ENCODE peak calls at places on chromosomes 12 and 14, in four cellular contexts. N, X, R and L are unnamed samples.

GRCh38 chr12:21828111-21828775 is 53.7 kb upstream of the KCNJ8 start:
- DNase-seq in R (no peak), X (no peak), N (no peak), L (no peak)

GRCh38 chr12:70576341-70577282 is 60.6 kb downstream of the PTPRB start:
- DNase-seq in R (peak; percentile 41), N (peak; percentile 73), X (no peak), L (peak; percentile 81)

GRCh38 chr12:110256780-110257431 is 24.1 kb upstream of the ATP2A2 start:
- DNase-seq in X (no peak), N (no peak), R (no peak), L (no peak)

GRCh38 chr14:102969060-102969791 is 46.8 kb downstream of the AMN start:
- DNase-seq in N (no peak), X (no peak), R (no peak), L (no peak)

GRCh38 chr12:22275847-22276246 is 58.7 kb downstream of the ST8SIA1 start:
- DNase-seq in R (peak; percentile 98), N (peak; percentile 98), X (peak; percentile 95), L (peak; percentile 100)

GRCh38 chr14:69318901-69319475 is 59.0 kb downstream of the GALNT16 start:
- DNase-seq in N (no peak), X (no peak), R (no peak), L (no peak)

GRCh38 chr14:28382460-28383220 is 383.9 kb upstream of the FOXG1 start:
- DNase-seq in N (peak; percentile 91), R (peak; percentile 45), X (peak; percentile 14), L (peak; percentile 91)

GRCh38 chr12:119008691-119009221 is 27.4 kb downstream of the SRRM4 start:
- DNase-seq in N (no peak), R (no peak), X (no peak), L (no peak)

GRCh38 chr12:95674088-95674595 is 116.4 kb downstream of the NTN4 start:
- DNase-seq in N (no peak), R (no peak), X (no peak), L (no peak)

GRCh38 chr14:96852823-96853422 is 55.7 kb downstream of the VRK1 start:
- DNase-seq in X (peak; percentile 0), R (peak; percentile 54), N (peak; percentile 20), L (peak; percentile 61)

GRCh38 chr12:82651489-82651888 is 35.2 kb upstream of the TMTC2 start:
- DNase-seq in N (no peak), R (no peak), X (peak; percentile 41), L (peak; percentile 98)

GRCh38 chr12:91817512-91817911 is 328.1 kb downstream of the BTG1 start:
- DNase-seq in R (no peak), N (peak; percentile 54), X (peak; percentile 2), L (peak; percentile 29)

GRCh38 chr14:92917041-92917940 is 5.7 kb upstream of the CHGA start:
- DNase-seq in N (no peak), R (no peak), X (no peak), L (no peak)

GRCh38 chr12:122871851-122872785 is 23.8 kb downstream of the VPS37B start:
- DNase-seq in X (peak; percentile 75), R (peak; percentile 69), N (peak; percentile 79), L (peak; percentile 92)

DNA sequence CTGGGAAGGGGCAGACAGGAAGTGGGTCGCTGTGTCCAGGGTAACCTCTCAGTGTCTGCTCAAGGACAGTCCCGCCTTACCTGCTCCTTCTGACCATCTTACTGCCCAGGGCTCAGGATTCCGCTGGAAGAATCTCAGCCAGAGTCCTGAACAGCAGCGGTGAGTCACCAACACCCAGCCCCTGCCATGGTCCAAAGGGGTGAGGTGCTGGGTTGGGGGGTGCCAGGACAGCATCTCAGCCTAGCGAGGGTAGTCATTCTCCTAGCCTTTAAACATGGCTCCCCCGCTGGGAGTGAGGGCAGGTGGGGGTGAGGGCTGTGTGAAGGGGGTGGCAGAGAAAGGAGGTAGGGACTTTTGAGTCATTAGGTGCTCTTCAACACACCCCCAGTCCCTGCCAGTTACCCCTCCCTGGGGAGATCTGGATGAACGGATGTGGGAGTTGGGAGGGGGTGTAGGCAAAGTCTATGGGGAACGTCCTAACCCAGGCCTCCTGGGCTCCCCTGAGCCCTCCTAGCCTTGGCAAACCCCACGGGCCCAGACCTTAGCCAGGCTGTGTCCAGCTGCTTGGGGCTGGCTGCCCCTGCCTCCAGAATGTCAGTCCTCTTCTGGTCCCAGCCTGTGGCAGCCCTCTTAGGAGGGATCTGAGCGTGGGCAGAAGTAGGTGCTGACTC is 2.5 kb downstream of the TAMALIN start:
- DNase-seq in N (no peak), X (no peak), R (no peak), L (no peak)
- H3K4me3 ChIP-seq in N (no peak overlapping the region), X (no peak overlapping the region), R (no peak overlapping the region), L (no peak overlapping the region)

DNA sequence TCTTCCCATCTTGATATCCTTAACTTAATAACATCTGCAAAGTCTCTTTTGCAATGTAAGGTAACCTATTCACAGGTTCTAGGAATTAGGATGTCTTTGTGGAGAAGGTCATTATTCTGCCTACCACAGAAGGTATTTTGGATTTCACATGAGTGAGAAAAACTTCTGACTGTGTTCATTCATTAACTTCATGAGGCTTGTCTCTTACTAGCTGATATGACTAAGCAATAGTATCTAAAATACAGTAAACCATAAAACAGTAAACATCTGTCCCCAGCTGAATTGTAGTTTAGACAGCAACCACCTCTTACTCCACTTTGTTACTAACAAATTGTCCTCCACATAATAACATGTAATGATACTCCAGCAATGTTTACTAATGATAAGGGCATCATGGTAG is 198.1 kb downstream of the SEC23A start:
- DNase-seq in R (no peak), X (no peak), N (no peak), L (no peak)
- H3K4me3 ChIP-seq in R (no peak overlapping the region), X (no peak overlapping the region), N (no peak overlapping the region), L (no peak overlapping the region)

GRCh38 chr14:100648474-100649172 is 61.4 kb upstream of the BEGAIN start:
- DNase-seq in R (no peak), N (no peak), X (no peak), L (no peak)

GRCh38 chr14:100644784-100645183 is 57.6 kb upstream of the BEGAIN start:
- DNase-seq in R (no peak), X (no peak), N (no peak), L (no peak)

GRCh38 chr14:100644383-100644782 is 57.2 kb upstream of the BEGAIN start:
- DNase-seq in N (no peak), X (no peak), R (no peak), L (no peak)

GRCh38 chr14:100645986-100646314 is 58.7 kb upstream of the BEGAIN start:
- DNase-seq in R (no peak), X (no peak), N (no peak), L (no peak)

DNA sequence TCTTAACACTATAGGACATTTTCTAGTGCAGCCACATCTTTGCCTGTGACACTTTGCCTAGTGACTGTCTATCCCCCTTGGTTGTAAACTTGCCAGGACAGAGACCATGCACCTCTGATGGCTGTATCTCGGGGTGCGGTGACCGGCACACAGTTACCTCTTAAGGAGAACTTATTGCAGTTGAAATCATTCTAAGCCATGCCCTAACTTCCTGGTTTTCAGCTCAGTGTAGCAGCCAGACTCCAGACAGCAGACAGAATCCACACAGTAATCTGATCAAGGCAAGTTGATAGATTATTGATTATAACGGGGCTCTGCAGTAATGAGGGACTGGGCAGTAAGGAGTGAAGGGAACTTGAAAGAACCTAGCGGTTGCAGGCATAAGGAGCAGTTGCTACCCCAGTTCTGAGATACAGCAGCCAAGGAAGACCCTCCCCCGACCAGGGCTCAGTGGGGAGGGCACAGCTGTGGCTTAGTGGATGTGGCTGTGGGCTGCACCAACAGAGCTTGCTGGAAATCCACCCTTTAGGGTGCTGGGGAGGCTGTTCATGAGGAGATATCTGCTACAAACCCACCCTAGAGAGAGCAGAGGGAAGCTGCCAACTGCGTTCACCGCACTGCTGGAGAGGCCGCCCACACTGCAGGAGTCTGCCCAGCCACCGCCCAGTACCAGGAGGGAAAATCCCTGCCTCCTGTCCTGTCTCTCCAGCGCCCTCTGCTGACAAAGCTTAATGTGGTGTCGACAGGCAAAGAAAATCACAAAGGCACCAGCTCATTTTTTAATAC is 58.2 kb upstream of the BEGAIN start:
- DNase-seq in R (peak; percentile 79), X (peak; percentile 53), N (peak; percentile 66), L (peak; percentile 90)
- H3K4me3 ChIP-seq in R (no peak overlapping the region), X (no peak overlapping the region), N (no peak overlapping the region), L (no peak overlapping the region)

GRCh38 chr14:105864116-105864515 is 337.7 kb downstream of the TMEM121 start:
- DNase-seq in N (no peak), X (no peak), R (no peak), L (no peak)

GRCh38 chr14:105864651-105865265 is 338.4 kb downstream of the TMEM121 start:
- DNase-seq in R (no peak), N (no peak), X (no peak), L (no peak)

GRCh38 chr14:105862581-105863239 is 336.3 kb downstream of the TMEM121 start:
- DNase-seq in R (no peak), N (no peak), X (no peak), L (no peak)

GRCh38 chr14:105861985-105862465 is 335.6 kb downstream of the TMEM121 start:
- DNase-seq in X (no peak), R (no peak), N (no peak), L (no peak)

GRCh38 chr14:105863296-105864108 is 337.1 kb downstream of the TMEM121 start:
- DNase-seq in N (no peak), R (no peak), X (no peak), L (no peak)
- H3K4me3 ChIP-seq in N (no peak overlapping the region), R (no peak overlapping the region), X (no peak overlapping the region), L (no peak overlapping the region)

GRCh38 chr12:28191690-28192089 is 1.4 kb downstream of the CCDC91 start:
- DNase-seq in N (peak; percentile 4), X (peak; percentile 3), R (peak; percentile 7), L (no peak)
- H3K4me3 ChIP-seq in N (peak overlapping the region; percentile 93), X (peak overlapping the region; percentile 66), R (peak overlapping the region; percentile 99), L (peak overlapping the region; percentile 72)

GRCh38 chr14:105061428-105062047 is 3.7 kb downstream of the GPR132 start:
- DNase-seq in N (no peak), R (no peak), X (no peak), L (no peak)

GRCh38 chr14:105064001-105064400 is 1.2 kb downstream of the GPR132 start:
- DNase-seq in X (no peak), R (no peak), N (no peak), L (no peak)

GRCh38 chr14:105062048-105062433 is 3.2 kb downstream of the GPR132 start:
- DNase-seq in X (no peak), R (no peak), N (no peak), L (no peak)

GRCh38 chr14:105064721-105065143 is 498 bp downstream of the GPR132 start:
- DNase-seq in R (peak; percentile 32), N (peak; percentile 64), X (no peak), L (no peak)

GRCh38 chr14:105063041-105063440 is 2.2 kb downstream of the GPR132 start:
- DNase-seq in N (no peak), X (no peak), R (no peak), L (no peak)
- H3K4me3 ChIP-seq in N (no peak overlapping the region), X (no peak overlapping the region), R (no peak overlapping the region), L (no peak overlapping the region)